ENCODE peak calls at places on chromosomes 7 and 10, in four cellular contexts. R, X, W and D are unnamed samples.

GRCh38 chr7:25215694-25216335 is 12.5 kb downstream of the NPVF start:
- DNase-seq in R (no peak), X (no peak), W (peak), D (no peak)

GRCh38 chr10:97355571-97355975 is 21.0 kb upstream of the FRAT2 start:
- DNase-seq in R (no peak), X (no peak), W (no peak), D (no peak)

GRCh38 chr7:34320926-34321609 is 336.9 kb upstream of the NPSR1 start:
- DNase-seq in R (peak), X (peak), W (peak), D (peak)

GRCh38 chr7:2726316-2727018 is 38.5 kb downstream of the AMZ1 start:
- DNase-seq in R (no peak), X (no peak), W (no peak), D (no peak)

GRCh38 chr7:122515404-122515803 is 183.5 kb downstream of the RNF133 start:
- DNase-seq in R (peak), X (no peak), W (no peak), D (no peak)

GRCh38 chr10:82394987-82395386 is 520.0 kb downstream of the NRG3 start:
- DNase-seq in R (no peak), X (no peak), W (no peak), D (no peak)

GRCh38 chr10:88347597-88348304 is 235.4 kb downstream of the RNLS start:
- DNase-seq in R (no peak), X (no peak), W (no peak), D (no peak)

GRCh38 chr10:17586741-17587720 is 30.1 kb downstream of the HACD1 start:
- DNase-seq in R (no peak), X (peak), W (peak), D (no peak)

GRCh38 chr10:117587036-117587435 is 44.5 kb downstream of the EMX2 start:
- DNase-seq in R (no peak), X (no peak), W (no peak), D (no peak)

GRCh38 chr10:1158066-1158465 is 101.9 kb downstream of the WDR37 start:
- DNase-seq in R (no peak), X (no peak), W (no peak), D (no peak)

GRCh38 chr10:77176224-77176623 is 461.4 kb downstream of the KCNMA1 start:
- DNase-seq in R (no peak), X (no peak), W (no peak), D (no peak)

GRCh38 chr10:86376852-86377796 is 10.5 kb upstream of the GRID1 start:
- DNase-seq in R (peak), X (peak), W (peak), D (no peak)
- TF ChIP-seq BHLHE40 in R (peak), X (no peak), W (no peak), D (no peak)

DNA sequence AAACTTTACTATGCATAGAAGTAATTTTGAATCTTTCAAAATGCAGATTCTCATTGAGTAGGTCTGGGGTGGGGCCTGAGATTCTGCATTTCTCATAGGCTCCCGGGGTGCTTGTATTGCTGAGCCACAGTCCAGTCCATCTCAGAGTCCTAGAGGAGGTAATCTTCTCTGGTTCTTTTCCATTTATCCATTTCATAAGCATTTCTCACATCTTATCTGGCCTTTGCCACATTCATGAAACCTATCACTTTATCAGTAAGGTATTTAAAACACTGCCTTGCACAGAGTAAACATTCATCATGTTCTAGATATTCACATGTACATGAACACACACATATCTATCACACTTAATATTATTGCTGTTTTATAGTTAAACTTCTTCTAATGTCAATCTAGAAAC is 11.9 kb downstream of the GNAI1 start:
- DNase-seq in R (no peak), X (no peak), W (no peak), D (no peak)
- H3K9ac ChIP-seq in R (no peak), X (no peak), W (no peak), D (no peak)

GRCh38 chr10:86162696-86163400 is 203.7 kb downstream of the GRID1 start:
- DNase-seq in R (no peak), X (no peak), W (no peak), D (no peak)
- TF ChIP-seq BHLHE40 in R (no peak), X (no peak), W (no peak), D (no peak)

GRCh38 chr7:134901389-134902020 is 84.8 kb upstream of the AGBL3 start:
- DNase-seq in R (peak), X (no peak), W (no peak), D (no peak)
- H3K9ac ChIP-seq in R (peak), X (no peak), W (no peak), D (no peak)

DNA sequence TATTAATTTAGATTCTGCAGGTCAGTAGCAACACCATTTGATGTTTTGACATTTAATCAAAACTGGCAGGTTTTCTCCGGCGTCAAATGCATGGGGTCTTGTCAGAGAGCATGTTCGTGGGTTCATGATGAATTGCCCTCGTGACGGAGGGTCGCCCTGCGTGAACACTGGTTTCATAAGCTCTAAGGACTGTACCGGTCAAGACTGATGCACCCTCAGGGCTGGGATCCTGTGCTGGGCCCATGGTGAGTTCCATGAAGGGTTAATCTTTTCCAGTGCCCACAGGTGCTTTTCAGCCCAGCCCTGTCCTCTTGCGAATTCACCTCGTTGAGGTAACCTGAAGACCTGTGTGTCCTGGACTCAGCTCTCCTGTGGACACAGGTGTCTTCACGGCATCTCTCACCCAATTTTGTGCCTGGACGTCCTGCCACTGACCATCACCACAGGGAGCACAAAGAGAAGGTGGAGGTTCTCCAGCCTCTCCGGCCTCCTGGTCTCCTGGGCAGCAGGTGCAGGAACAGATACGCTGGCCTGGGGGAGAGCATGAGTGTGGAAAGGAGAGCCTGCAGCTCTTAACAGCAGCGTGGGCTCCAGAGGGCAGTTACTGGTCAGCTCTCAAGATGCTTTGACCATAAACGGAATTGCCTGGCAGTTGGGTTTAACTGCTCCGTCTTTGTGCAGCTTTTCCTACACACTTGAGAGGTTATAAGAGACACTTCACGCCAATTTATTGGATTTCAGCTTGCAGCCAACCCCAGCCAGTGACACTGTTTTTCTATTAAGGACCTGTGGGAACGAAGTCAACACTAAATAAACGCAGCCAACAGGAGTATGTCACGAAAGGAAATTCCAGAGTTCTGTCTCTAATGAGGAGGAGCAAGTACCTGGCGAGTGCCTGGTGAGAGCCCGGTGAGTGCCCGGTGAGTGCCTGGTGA is 37.4 kb upstream of the CFAP46 start:
- DNase-seq in R (no peak), X (no peak), W (no peak), D (no peak)
- TF ChIP-seq BHLHE40 in R (no peak), X (no peak), W (no peak), D (no peak)

GRCh38 chr10:69533658-69534057 is 39.6 kb downstream of the NEUROG3 start:
- DNase-seq in R (no peak), X (no peak), W (no peak), D (no peak)

GRCh38 chr10:69541463-69541862 is 31.8 kb downstream of the NEUROG3 start:
- DNase-seq in R (no peak), X (no peak), W (peak), D (no peak)

GRCh38 chr10:69537449-69537848 is 35.8 kb downstream of the NEUROG3 start:
- DNase-seq in R (no peak), X (no peak), W (no peak), D (no peak)
- H3K9ac ChIP-seq in R (no peak), X (no peak), W (no peak), D (no peak)

DNA sequence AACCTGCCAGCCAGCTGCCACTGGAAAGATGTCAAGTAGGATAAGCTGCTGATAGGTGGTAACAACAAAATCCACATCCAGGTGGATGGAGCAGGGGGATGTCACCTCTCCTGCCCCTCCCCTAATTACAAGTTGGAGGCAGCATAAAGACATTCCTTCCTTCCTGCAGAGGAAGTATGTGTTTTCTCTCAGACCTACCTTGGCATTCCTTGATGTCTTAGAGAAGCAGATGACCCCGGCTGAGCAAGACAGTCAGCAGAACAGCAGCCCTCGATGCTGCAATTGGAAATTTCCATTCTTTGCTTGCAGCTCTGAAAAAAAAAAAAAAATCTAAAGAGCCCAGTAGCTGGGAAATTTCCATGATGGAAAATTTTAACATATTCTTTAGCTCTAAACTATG is 137.5 kb upstream of the MKLN1 start:
- DNase-seq in R (no peak), X (peak), W (no peak), D (no peak)
- TF ChIP-seq BHLHE40 in R (no peak), X (no peak), W (no peak), D (no peak)

GRCh38 chr7:152923711-152924110 is 164.2 kb downstream of the ACTR3B start:
- DNase-seq in R (no peak), X (no peak), W (no peak), D (no peak)

GRCh38 chr7:152925412-152926147 is 166.0 kb downstream of the ACTR3B start:
- DNase-seq in R (no peak), X (no peak), W (no peak), D (no peak)

GRCh38 chr7:152924238-152924637 is 164.7 kb downstream of the ACTR3B start:
- DNase-seq in R (no peak), X (no peak), W (no peak), D (no peak)

GRCh38 chr7:152922318-152923081 is 162.9 kb downstream of the ACTR3B start:
- DNase-seq in R (no peak), X (no peak), W (no peak), D (no peak)

GRCh38 chr7:152924826-152925411 is 165.4 kb downstream of the ACTR3B start:
- DNase-seq in R (no peak), X (no peak), W (no peak), D (no peak)
- H3K9ac ChIP-seq in R (no peak), X (no peak), W (no peak), D (no peak)

DNA sequence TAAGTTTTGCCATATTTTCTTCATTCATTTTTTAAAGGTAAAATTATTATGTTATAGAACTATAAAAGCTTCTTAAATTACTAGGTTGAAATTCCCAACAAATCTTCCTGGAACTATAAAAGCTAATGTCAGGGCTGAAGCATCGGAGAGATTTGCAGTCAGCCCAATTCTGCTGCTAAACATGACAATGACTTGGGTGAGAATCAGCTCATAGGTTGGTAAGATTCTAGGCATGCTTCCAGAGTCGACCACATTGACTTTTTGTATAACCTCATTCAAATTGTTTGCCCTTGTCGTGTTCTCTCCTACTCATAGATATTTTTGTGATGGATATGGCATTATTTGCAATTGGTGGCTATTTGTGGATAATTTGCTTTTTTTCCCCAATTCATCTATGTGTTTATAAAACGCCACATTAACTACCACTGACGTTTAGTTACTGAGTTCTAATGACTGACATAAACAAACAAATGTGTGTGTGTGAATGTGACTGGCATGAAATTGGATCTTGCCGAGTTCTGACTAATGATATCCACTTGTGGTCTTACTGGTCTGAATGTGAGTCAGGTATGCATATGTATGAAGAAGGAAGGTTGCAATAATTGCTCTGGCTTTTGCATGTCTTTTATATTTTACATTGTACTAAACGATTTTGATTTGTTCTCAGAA is 579.8 kb downstream of the PARD3 start:
- DNase-seq in R (no peak), X (peak), W (no peak), D (no peak)
- TF ChIP-seq BHLHE40 in R (no peak), X (no peak), W (no peak), D (no peak)

DNA sequence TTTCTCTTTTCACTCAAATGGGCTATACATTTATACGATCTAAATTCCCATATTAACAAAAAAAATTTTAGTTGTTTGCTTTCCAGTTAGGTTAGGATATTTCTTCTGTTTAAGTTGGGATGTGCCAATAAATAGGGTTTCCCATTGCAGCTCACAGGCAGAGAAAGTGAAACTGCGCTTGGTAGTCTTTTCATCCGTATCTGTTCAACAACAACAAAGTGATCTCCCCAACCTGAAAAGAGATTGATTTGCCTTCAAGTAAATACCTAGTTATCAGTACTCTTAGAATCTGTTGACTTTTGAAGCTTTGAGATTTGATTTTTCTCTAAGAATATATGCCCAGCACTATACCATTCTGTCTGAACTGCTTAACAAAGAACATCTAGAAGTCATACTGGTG is 143.4 kb downstream of the DYNC1I1 start:
- DNase-seq in R (no peak), X (no peak), W (no peak), D (no peak)
- H3K9ac ChIP-seq in R (no peak), X (no peak), W (no peak), D (no peak)